ENCODE peak calls at places on chromosomes 4 and X, in ten cellular contexts. D is NCI-H774; B is GM23338; G is psoas muscle; F is activated CD4-positive, alpha-beta T cell treated with anti-CD3 and anti-CD28 coated beads, Interleukin-2, amount 10 ng/mL, durations not matched to agents 7 days and 5 days; P is ovary; C is RCC 7860; X is amniotic stem cell; Y is fibroblast of the conjunctiva; O is naive thymus-derived CD8-positive, alpha-beta T cell. S is an unnamed sample.

GRCh38 chrX:102976793-102977495 is 39.9 kb downstream of the RAB40AL start:
- DNase-seq in X (peak; percentile 4), G (no peak), D (no peak), C (no peak), B (no peak), O (no peak), F (no peak), P (no peak), Y (no peak), S (no peak)

GRCh38 chrX:39835776-39836175 is 262.0 kb downstream of the BCOR start:
- DNase-seq in X (no peak), O (no peak), F (no peak), Y (no peak), B (no peak), P (no peak), D (no peak), C (no peak), G (no peak), S (no peak)

GRCh38 chr4:41881931-41882621 is 53.2 kb upstream of the TMEM33 start:
- DNase-seq in O (no peak), X (no peak), G (peak; percentile 42), B (peak; percentile 71), P (no peak), D (peak; percentile 7), C (no peak), F (no peak), Y (no peak), S (no peak)

GRCh38 chr4:20652226-20652836 is 47.9 kb upstream of the PACRGL start:
- DNase-seq in Y (no peak), X (no peak), P (no peak), B (no peak), O (no peak), D (no peak), C (no peak), F (no peak), G (no peak), S (no peak)

GRCh38 chr4:115433501-115433900 is 320.1 kb upstream of the NDST4 start:
- DNase-seq in G (no peak), Y (no peak), F (no peak), X (no peak), B (no peak), O (no peak), C (no peak), P (no peak), D (no peak), S (no peak)

GRCh38 chrX:132216283-132216682 is 3.0 kb downstream of the RAP2C start:
- DNase-seq in G (no peak), O (no peak), B (no peak), X (no peak), D (no peak), Y (no peak), C (no peak), F (no peak), P (no peak), S (no peak)

GRCh38 chrX:143664302-143664701 is 28.4 kb upstream of the SLITRK4 start:
- DNase-seq in D (no peak), F (no peak), X (no peak), P (no peak), C (peak; percentile 17), O (no peak), Y (no peak), B (peak; percentile 3), G (no peak), S (no peak)

GRCh38 chr4:5746829-5747745 is 36.1 kb downstream of the EVC start:
- DNase-seq in P (no peak), F (no peak), G (no peak), B (no peak), O (no peak), D (no peak), Y (no peak), C (peak; percentile 91), X (peak; percentile 28), S (no peak)

GRCh38 chr4:180695851-180696250 is 1547.4 kb upstream of the TENM3 start:
- DNase-seq in B (no peak), D (no peak), X (peak; percentile 61), P (no peak), Y (no peak), C (peak; percentile 36), G (no peak), O (no peak), F (no peak), S (no peak)

GRCh38 chr4:119671205-119671604 is 42.6 kb upstream of the PDE5A start:
- DNase-seq in C (no peak), X (no peak), P (no peak), D (no peak), B (no peak), O (no peak), Y (no peak), F (no peak), G (no peak), S (no peak)

GRCh38 chr4:64784125-64784524 is 374.9 kb upstream of the TECRL start:
- DNase-seq in O (no peak), Y (no peak), G (no peak), C (no peak), X (no peak), D (peak; percentile 39), B (peak; percentile 14), P (no peak), F (no peak), S (no peak)

GRCh38 chrX:15206306-15206705 is 63.6 kb downstream of the ASB9 start:
- DNase-seq in Y (no peak), O (no peak), X (no peak), F (no peak), D (peak; percentile 29), P (no peak), C (no peak), G (no peak), B (no peak), S (no peak)

GRCh38 chr4:111961806-111962205 is 183.4 kb upstream of the FAM241A start:
- DNase-seq in D (no peak), Y (no peak), C (no peak), P (no peak), F (no peak), O (no peak), B (no peak), G (no peak), X (no peak), S (no peak)

GRCh38 chr4:38030023-38030422 is 69.8 kb downstream of the PTTG2 start:
- DNase-seq in C (no peak), Y (no peak), O (no peak), F (no peak), B (no peak), X (no peak), G (no peak), P (no peak), D (no peak), S (no peak)

GRCh38 chr4:101256222-101256621 is 91.1 kb downstream of the PPP3CA start:
- DNase-seq in B (no peak), X (no peak), O (no peak), F (no peak), Y (no peak), D (peak; percentile 65), G (no peak), P (no peak), C (no peak), S (no peak)

GRCh38 chr4:161762796-161763195 is 401.0 kb downstream of the FSTL5 start:
- DNase-seq in C (no peak), G (no peak), D (no peak), F (no peak), O (no peak), B (no peak), X (peak; percentile 51), Y (peak; percentile 48), P (no peak), S (no peak)

GRCh38 chr4:15965325-15965724 is 2.4 kb upstream of the FGFBP2 start:
- DNase-seq in O (no peak), D (no peak), P (no peak), F (no peak), B (no peak), Y (no peak), C (no peak), G (no peak), X (no peak), S (no peak)

GRCh38 chr4:89954906-89955305 is 60.3 kb downstream of the MMRN1 start:
- DNase-seq in P (no peak), G (no peak), O (no peak), Y (no peak), B (peak; percentile 8), X (no peak), D (no peak), C (no peak), F (no peak), S (no peak)

GRCh38 chr4:140018931-140019618 is 134.9 kb downstream of the MAML3 start:
- DNase-seq in O (no peak), P (no peak), B (no peak), G (no peak), C (no peak), D (peak; percentile 39), Y (no peak), F (no peak), X (no peak), S (no peak)

GRCh38 chrX:47576021-47576898 is 6.0 kb upstream of the TIMP1 start:
- DNase-seq in O (no peak), P (no peak), X (no peak), B (no peak), Y (no peak), D (no peak), F (no peak), G (no peak), C (no peak), S (no peak)

GRCh38 chr4:175411251-175411650 is 400.8 kb downstream of the GPM6A start:
- DNase-seq in D (no peak), F (no peak), Y (no peak), C (no peak), X (no peak), B (no peak), G (no peak), P (no peak), O (no peak), S (no peak)

GRCh38 chr4:176781739-176782100 is 11.0 kb downstream of the VEGFC start:
- DNase-seq in Y (no peak), F (no peak), O (no peak), D (no peak), B (no peak), G (no peak), C (no peak), X (no peak), P (no peak), S (no peak)

GRCh38 chr4:74838746-74839370 is 44.5 kb upstream of the BTC start:
- DNase-seq in X (no peak), G (no peak), F (no peak), O (no peak), P (no peak), D (no peak), Y (no peak), C (no peak), B (no peak), S (no peak)

GRCh38 chrX:14922437-14922836 is 49.2 kb downstream of the MOSPD2 start:
- DNase-seq in X (peak; percentile 73), Y (no peak), G (no peak), O (no peak), B (no peak), F (no peak), D (no peak), C (peak; percentile 4), P (no peak), S (no peak)

GRCh38 chrX:11386001-11386523 is 92.8 kb downstream of the AMELX start:
- DNase-seq in P (peak; percentile 52), X (peak; percentile 21), F (no peak), D (no peak), G (peak; percentile 57), O (no peak), Y (peak; percentile 58), C (no peak), B (no peak), S (no peak)

GRCh38 chr4:39103291-39103690 is 41.3 kb downstream of the KLHL5 start:
- DNase-seq in D (no peak), B (no peak), P (no peak), F (no peak), O (no peak), C (no peak), Y (no peak), G (no peak), X (no peak), S (no peak)

GRCh38 chr4:579543-580175 is 3.6 kb upstream of the TMEM271 start:
- DNase-seq in D (no peak), B (peak; percentile 52), P (no peak), C (no peak), O (no peak), G (no peak), Y (no peak), F (no peak), X (no peak), S (no peak)

GRCh38 chr4:71692198-71692597 is 91.7 kb downstream of the GC start:
- DNase-seq in F (no peak), Y (no peak), B (no peak), C (no peak), P (no peak), X (no peak), O (no peak), G (no peak), D (no peak), S (no peak)